ENCODE peak calls at places on chromosomes 3 and 15, in five cellular contexts. One of them, this sample, is unnamed.

GRCh38 chr3:124565013-124565412 is 165.2 kb upstream of the UMPS start:
- DNase-seq in HCT116: peak
- DNase-seq in neural progenitor cell: peak
- DNase-seq in activated CD8-positive, alpha-beta T cell treated with anti-CD3 and anti-CD28 coated beads for 36 hours: peak
- DNase-seq in GM10248: peak
- DNase-seq in this sample: peak

GRCh38 chr15:31387101-31387482 is 60.5 kb downstream of the KLF13 start:
- DNase-seq in HCT116: no peak
- DNase-seq in neural progenitor cell: no peak
- DNase-seq in activated CD8-positive, alpha-beta T cell treated with anti-CD3 and anti-CD28 coated beads for 36 hours: peak
- DNase-seq in GM10248: no peak
- DNase-seq in this sample: no peak

GRCh38 chr3:106578911-106579310 is 710.1 kb upstream of the CBLB start:
- DNase-seq in HCT116: no peak
- DNase-seq in neural progenitor cell: no peak
- DNase-seq in activated CD8-positive, alpha-beta T cell treated with anti-CD3 and anti-CD28 coated beads for 36 hours: no peak
- DNase-seq in GM10248: no peak
- DNase-seq in this sample: no peak

GRCh38 chr3:52044869-52045616 is 11.3 kb downstream of the DUSP7 start:
- DNase-seq in HCT116: no peak
- DNase-seq in neural progenitor cell: peak
- DNase-seq in activated CD8-positive, alpha-beta T cell treated with anti-CD3 and anti-CD28 coated beads for 36 hours: no peak
- DNase-seq in GM10248: no peak
- DNase-seq in this sample: peak

GRCh38 chr15:98428253-98428989 is 219.9 kb upstream of the IGF1R start:
- DNase-seq in HCT116: peak
- DNase-seq in neural progenitor cell: peak
- DNase-seq in activated CD8-positive, alpha-beta T cell treated with anti-CD3 and anti-CD28 coated beads for 36 hours: peak
- DNase-seq in GM10248: peak
- DNase-seq in this sample: peak

GRCh38 chr15:25864966-25865365 is 1.8 kb upstream of the ATP10A start:
- DNase-seq in HCT116: no peak
- DNase-seq in neural progenitor cell: no peak
- DNase-seq in activated CD8-positive, alpha-beta T cell treated with anti-CD3 and anti-CD28 coated beads for 36 hours: no peak
- DNase-seq in GM10248: no peak
- DNase-seq in this sample: no peak

GRCh38 chr15:82051664-82052063 is 5.8 kb upstream of the MEX3B start:
- DNase-seq in HCT116: no peak
- DNase-seq in neural progenitor cell: no peak
- DNase-seq in activated CD8-positive, alpha-beta T cell treated with anti-CD3 and anti-CD28 coated beads for 36 hours: no peak
- DNase-seq in GM10248: no peak
- DNase-seq in this sample: no peak

GRCh38 chr3:140319801-140320200 is 358.1 kb upstream of the TRIM42 start:
- DNase-seq in HCT116: no peak
- DNase-seq in neural progenitor cell: no peak
- DNase-seq in activated CD8-positive, alpha-beta T cell treated with anti-CD3 and anti-CD28 coated beads for 36 hours: no peak
- DNase-seq in GM10248: no peak
- DNase-seq in this sample: no peak

GRCh38 chr3:119731545-119732343 is 28.9 kb downstream of the CFAP91 start:
- DNase-seq in HCT116: no peak
- DNase-seq in neural progenitor cell: peak
- DNase-seq in activated CD8-positive, alpha-beta T cell treated with anti-CD3 and anti-CD28 coated beads for 36 hours: no peak
- DNase-seq in GM10248: no peak
- DNase-seq in this sample: no peak

GRCh38 chr3:155870945-155871745 is 695 bp downstream of the GMPS start:
- DNase-seq in HCT116: no peak
- DNase-seq in neural progenitor cell: peak
- DNase-seq in activated CD8-positive, alpha-beta T cell treated with anti-CD3 and anti-CD28 coated beads for 36 hours: peak
- DNase-seq in GM10248: peak
- DNase-seq in this sample: peak

GRCh38 chr3:188712257-188712924 is 459.4 kb upstream of the TPRG1 start:
- DNase-seq in HCT116: no peak
- DNase-seq in neural progenitor cell: no peak
- DNase-seq in activated CD8-positive, alpha-beta T cell treated with anti-CD3 and anti-CD28 coated beads for 36 hours: no peak
- DNase-seq in GM10248: no peak
- DNase-seq in this sample: no peak

GRCh38 chr3:25156526-25157075 is 271.5 kb upstream of the RARB start:
- DNase-seq in HCT116: no peak
- DNase-seq in neural progenitor cell: peak
- DNase-seq in activated CD8-positive, alpha-beta T cell treated with anti-CD3 and anti-CD28 coated beads for 36 hours: no peak
- DNase-seq in GM10248: no peak
- DNase-seq in this sample: peak

GRCh38 chr15:57994468-57995154 is 70.9 kb downstream of the ALDH1A2 start:
- DNase-seq in HCT116: no peak
- DNase-seq in neural progenitor cell: no peak
- DNase-seq in activated CD8-positive, alpha-beta T cell treated with anti-CD3 and anti-CD28 coated beads for 36 hours: no peak
- DNase-seq in GM10248: no peak
- DNase-seq in this sample: no peak

GRCh38 chr3:45981321-45982038 is 14.1 kb downstream of the FYCO1 start:
- DNase-seq in HCT116: no peak
- DNase-seq in neural progenitor cell: no peak
- DNase-seq in activated CD8-positive, alpha-beta T cell treated with anti-CD3 and anti-CD28 coated beads for 36 hours: peak
- DNase-seq in GM10248: no peak
- DNase-seq in this sample: no peak

GRCh38 chr15:66881173-66881905 is 179.3 kb downstream of the SMAD6 start:
- DNase-seq in HCT116: no peak
- DNase-seq in neural progenitor cell: no peak
- DNase-seq in activated CD8-positive, alpha-beta T cell treated with anti-CD3 and anti-CD28 coated beads for 36 hours: no peak
- DNase-seq in GM10248: peak
- DNase-seq in this sample: peak

GRCh38 chr3:148319161-148319915 is 378.4 kb upstream of the AGTR1 start:
- DNase-seq in HCT116: no peak
- DNase-seq in neural progenitor cell: no peak
- DNase-seq in activated CD8-positive, alpha-beta T cell treated with anti-CD3 and anti-CD28 coated beads for 36 hours: no peak
- DNase-seq in GM10248: peak
- DNase-seq in this sample: no peak

GRCh38 chr3:120763601-120764000 is 21.1 kb downstream of the GTF2E1 start:
- DNase-seq in HCT116: no peak
- DNase-seq in neural progenitor cell: no peak
- DNase-seq in activated CD8-positive, alpha-beta T cell treated with anti-CD3 and anti-CD28 coated beads for 36 hours: no peak
- DNase-seq in GM10248: peak
- DNase-seq in this sample: no peak

GRCh38 chr3:142894493-142894892 is 5.6 kb upstream of the PCOLCE2 start:
- DNase-seq in HCT116: no peak
- DNase-seq in neural progenitor cell: no peak
- DNase-seq in activated CD8-positive, alpha-beta T cell treated with anti-CD3 and anti-CD28 coated beads for 36 hours: no peak
- DNase-seq in GM10248: no peak
- DNase-seq in this sample: no peak

GRCh38 chr3:154224366-154224765 is 99.9 kb downstream of the DHX36 start:
- DNase-seq in HCT116: no peak
- DNase-seq in neural progenitor cell: no peak
- DNase-seq in activated CD8-positive, alpha-beta T cell treated with anti-CD3 and anti-CD28 coated beads for 36 hours: no peak
- DNase-seq in GM10248: no peak
- DNase-seq in this sample: no peak

GRCh38 chr15:52441846-52442245 is 86.8 kb downstream of the MYO5A start:
- DNase-seq in HCT116: no peak
- DNase-seq in neural progenitor cell: no peak
- DNase-seq in activated CD8-positive, alpha-beta T cell treated with anti-CD3 and anti-CD28 coated beads for 36 hours: no peak
- DNase-seq in GM10248: no peak
- DNase-seq in this sample: no peak

GRCh38 chr3:141553055-141553454 is 66.2 kb downstream of the RASA2 start:
- DNase-seq in HCT116: no peak
- DNase-seq in neural progenitor cell: no peak
- DNase-seq in activated CD8-positive, alpha-beta T cell treated with anti-CD3 and anti-CD28 coated beads for 36 hours: peak
- DNase-seq in GM10248: no peak
- DNase-seq in this sample: no peak

GRCh38 chr3:104907507-104907906 is 459.2 kb upstream of the ALCAM start:
- DNase-seq in HCT116: no peak
- DNase-seq in neural progenitor cell: no peak
- DNase-seq in activated CD8-positive, alpha-beta T cell treated with anti-CD3 and anti-CD28 coated beads for 36 hours: no peak
- DNase-seq in GM10248: no peak
- DNase-seq in this sample: no peak

GRCh38 chr3:196969001-196969659 is 497 bp upstream of the PIGZ start:
- DNase-seq in HCT116: no peak
- DNase-seq in neural progenitor cell: peak
- DNase-seq in activated CD8-positive, alpha-beta T cell treated with anti-CD3 and anti-CD28 coated beads for 36 hours: peak
- DNase-seq in GM10248: peak
- DNase-seq in this sample: peak

GRCh38 chr3:65778966-65779365 is 259.8 kb downstream of the MAGI1 start:
- DNase-seq in HCT116: no peak
- DNase-seq in neural progenitor cell: no peak
- DNase-seq in activated CD8-positive, alpha-beta T cell treated with anti-CD3 and anti-CD28 coated beads for 36 hours: no peak
- DNase-seq in GM10248: no peak
- DNase-seq in this sample: no peak

GRCh38 chr3:76097588-76097975 is 312.2 kb upstream of the ZNF717 start:
- DNase-seq in HCT116: no peak
- DNase-seq in neural progenitor cell: no peak
- DNase-seq in activated CD8-positive, alpha-beta T cell treated with anti-CD3 and anti-CD28 coated beads for 36 hours: no peak
- DNase-seq in GM10248: no peak
- DNase-seq in this sample: no peak

GRCh38 chr3:113663761-113664160 is 32.7 kb downstream of the USF3 start:
- DNase-seq in HCT116: no peak
- DNase-seq in neural progenitor cell: no peak
- DNase-seq in activated CD8-positive, alpha-beta T cell treated with anti-CD3 and anti-CD28 coated beads for 36 hours: no peak
- DNase-seq in GM10248: no peak
- DNase-seq in this sample: no peak

GRCh38 chr3:146746190-146746589 is 141.0 kb upstream of the PLSCR5 start:
- DNase-seq in HCT116: no peak
- DNase-seq in neural progenitor cell: no peak
- DNase-seq in activated CD8-positive, alpha-beta T cell treated with anti-CD3 and anti-CD28 coated beads for 36 hours: no peak
- DNase-seq in GM10248: no peak
- DNase-seq in this sample: no peak

DNA sequence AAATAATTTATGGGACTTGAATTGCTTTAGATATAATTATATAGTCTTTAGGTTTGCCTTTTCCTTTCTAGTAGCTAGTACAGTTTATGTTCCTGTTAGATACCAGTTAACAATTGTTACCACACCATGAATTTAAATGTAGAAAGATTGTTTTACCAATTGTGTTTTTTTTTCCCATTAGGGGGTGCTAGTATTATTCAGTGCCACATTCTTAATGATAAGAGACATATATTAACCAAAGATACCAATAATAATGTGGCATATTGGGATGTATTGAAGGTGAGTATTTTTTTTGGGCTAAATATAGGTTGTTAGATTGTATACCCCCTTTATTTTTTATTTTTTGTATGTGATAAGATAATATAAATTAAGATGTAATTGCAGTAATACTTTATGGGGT is 27.7 kb downstream of the WDR48 start:
- DNase-seq in HCT116: no peak
- DNase-seq in neural progenitor cell: no peak
- DNase-seq in activated CD8-positive, alpha-beta T cell treated with anti-CD3 and anti-CD28 coated beads for 36 hours: no peak
- DNase-seq in GM10248: no peak
- DNase-seq in this sample: no peak
- TF ChIP-seq CTCF in HCT116: peak
- TF ChIP-seq CTCF in neural progenitor cell: no peak
- TF ChIP-seq CTCF in activated CD8-positive, alpha-beta T cell treated with anti-CD3 and anti-CD28 coated beads for 36 hours: no peak
- TF ChIP-seq CTCF in GM10248: no peak
- TF ChIP-seq CTCF in this sample: no peak

DNA sequence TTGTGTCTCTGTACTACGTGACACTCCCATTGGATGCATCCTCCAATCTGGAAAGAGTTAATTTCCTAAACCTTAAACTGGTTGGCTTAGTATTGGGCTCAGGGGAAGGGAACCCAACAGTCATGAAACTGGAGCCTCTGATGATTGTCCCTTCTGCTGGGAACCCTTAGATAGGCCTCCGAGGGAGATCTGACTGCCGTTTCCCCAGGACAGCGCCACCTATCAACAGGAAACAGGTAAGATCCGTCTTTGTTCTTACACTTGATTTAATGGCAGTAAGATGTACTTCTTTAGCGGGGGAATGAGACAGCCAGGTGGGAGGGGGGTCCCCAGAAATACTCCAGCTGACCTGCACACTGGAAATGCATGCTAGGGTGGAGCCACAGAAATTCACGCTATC is 1749.6 kb downstream of the SI start:
- DNase-seq in HCT116: no peak
- DNase-seq in neural progenitor cell: peak
- DNase-seq in activated CD8-positive, alpha-beta T cell treated with anti-CD3 and anti-CD28 coated beads for 36 hours: no peak
- DNase-seq in GM10248: no peak
- DNase-seq in this sample: peak
- TF ChIP-seq CTCF in HCT116: no peak
- TF ChIP-seq CTCF in neural progenitor cell: peak
- TF ChIP-seq CTCF in activated CD8-positive, alpha-beta T cell treated with anti-CD3 and anti-CD28 coated beads for 36 hours: no peak
- TF ChIP-seq CTCF in GM10248: no peak
- TF ChIP-seq CTCF in this sample: peak

GRCh38 chr3:24117508-24117907 is 172.4 kb downstream of the NR1D2 start:
- DNase-seq in HCT116: no peak
- DNase-seq in neural progenitor cell: no peak
- DNase-seq in activated CD8-positive, alpha-beta T cell treated with anti-CD3 and anti-CD28 coated beads for 36 hours: no peak
- DNase-seq in GM10248: no peak
- DNase-seq in this sample: no peak

GRCh38 chr3:24120434-24120833 is 175.3 kb downstream of the NR1D2 start:
- DNase-seq in HCT116: no peak
- DNase-seq in neural progenitor cell: no peak
- DNase-seq in activated CD8-positive, alpha-beta T cell treated with anti-CD3 and anti-CD28 coated beads for 36 hours: no peak
- DNase-seq in GM10248: no peak
- DNase-seq in this sample: no peak

GRCh38 chr3:24123596-24123995 is 178.5 kb downstream of the NR1D2 start:
- DNase-seq in HCT116: no peak
- DNase-seq in neural progenitor cell: no peak
- DNase-seq in activated CD8-positive, alpha-beta T cell treated with anti-CD3 and anti-CD28 coated beads for 36 hours: no peak
- DNase-seq in GM10248: no peak
- DNase-seq in this sample: no peak

GRCh38 chr3:24119321-24119751 is 174.2 kb downstream of the NR1D2 start:
- DNase-seq in HCT116: peak
- DNase-seq in neural progenitor cell: no peak
- DNase-seq in activated CD8-positive, alpha-beta T cell treated with anti-CD3 and anti-CD28 coated beads for 36 hours: no peak
- DNase-seq in GM10248: no peak
- DNase-seq in this sample: no peak
- TF ChIP-seq CTCF in HCT116: no peak
- TF ChIP-seq CTCF in neural progenitor cell: no peak
- TF ChIP-seq CTCF in activated CD8-positive, alpha-beta T cell treated with anti-CD3 and anti-CD28 coated beads for 36 hours: no peak
- TF ChIP-seq CTCF in GM10248: no peak
- TF ChIP-seq CTCF in this sample: no peak

GRCh38 chr15:39088186-39088585 is 492.7 kb upstream of the THBS1 start:
- DNase-seq in HCT116: no peak
- DNase-seq in neural progenitor cell: no peak
- DNase-seq in activated CD8-positive, alpha-beta T cell treated with anti-CD3 and anti-CD28 coated beads for 36 hours: no peak
- DNase-seq in GM10248: no peak
- DNase-seq in this sample: no peak

GRCh38 chr15:39095218-39095879 is 485.5 kb upstream of the THBS1 start:
- DNase-seq in HCT116: no peak
- DNase-seq in neural progenitor cell: peak
- DNase-seq in activated CD8-positive, alpha-beta T cell treated with anti-CD3 and anti-CD28 coated beads for 36 hours: no peak
- DNase-seq in GM10248: no peak
- DNase-seq in this sample: peak

GRCh38 chr15:39092761-39093160 is 488.1 kb upstream of the THBS1 start:
- DNase-seq in HCT116: no peak
- DNase-seq in neural progenitor cell: no peak
- DNase-seq in activated CD8-positive, alpha-beta T cell treated with anti-CD3 and anti-CD28 coated beads for 36 hours: no peak
- DNase-seq in GM10248: no peak
- DNase-seq in this sample: no peak

GRCh38 chr15:39094116-39094515 is 486.8 kb upstream of the THBS1 start:
- DNase-seq in HCT116: no peak
- DNase-seq in neural progenitor cell: no peak
- DNase-seq in activated CD8-positive, alpha-beta T cell treated with anti-CD3 and anti-CD28 coated beads for 36 hours: no peak
- DNase-seq in GM10248: no peak
- DNase-seq in this sample: no peak

DNA sequence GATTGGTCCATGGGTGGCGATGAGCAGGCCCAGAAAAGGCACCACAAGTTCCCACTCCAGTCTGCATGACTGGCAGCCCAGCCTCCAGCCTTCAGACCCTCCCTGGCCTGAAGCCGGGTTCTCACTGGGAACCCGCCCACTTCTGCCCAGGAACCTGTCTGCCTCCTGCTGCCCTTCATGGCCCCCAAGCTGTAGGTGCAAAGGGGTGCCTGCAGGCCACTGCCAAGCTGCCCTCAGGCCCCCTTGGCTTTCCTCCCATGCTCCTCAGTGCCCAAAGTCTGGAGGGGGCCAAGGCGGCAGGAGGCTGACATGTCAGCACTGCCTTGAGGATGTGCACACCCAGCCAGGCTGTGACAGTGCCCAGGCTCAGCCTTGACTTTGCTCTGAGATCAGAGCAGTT is 488.5 kb upstream of the THBS1 start:
- DNase-seq in HCT116: no peak
- DNase-seq in neural progenitor cell: no peak
- DNase-seq in activated CD8-positive, alpha-beta T cell treated with anti-CD3 and anti-CD28 coated beads for 36 hours: no peak
- DNase-seq in GM10248: no peak
- DNase-seq in this sample: no peak
- TF ChIP-seq CTCF in HCT116: no peak
- TF ChIP-seq CTCF in neural progenitor cell: no peak
- TF ChIP-seq CTCF in activated CD8-positive, alpha-beta T cell treated with anti-CD3 and anti-CD28 coated beads for 36 hours: no peak
- TF ChIP-seq CTCF in GM10248: no peak
- TF ChIP-seq CTCF in this sample: no peak

This sample was measured in endodermal cell.